ENCODE peak calls at places on chromosome 22, in eight cellular contexts. One of them, this sample, is unnamed.

GRCh38 chr22:19058713-19059451 is 63.3 kb downstream of the DGCR2 start:
- DNase-seq in BE2C: no peak
- DNase-seq in thoracic aorta: no peak
- DNase-seq in Panc1: no peak
- DNase-seq in upper lobe of right lung: peak
- DNase-seq in GM23338: no peak
- DNase-seq in esophagus squamous epithelium: no peak
- DNase-seq in kidney epithelial cell: no peak
- DNase-seq in this sample: no peak

GRCh38 chr22:19213496-19214473 is 35.2 kb upstream of the SLC25A1 start:
- DNase-seq in GM23338: peak
- DNase-seq in Panc1: no peak
- DNase-seq in thoracic aorta: no peak
- DNase-seq in BE2C: no peak
- DNase-seq in upper lobe of right lung: no peak
- DNase-seq in esophagus squamous epithelium: no peak
- DNase-seq in kidney epithelial cell: no peak
- DNase-seq in this sample: peak

GRCh38 chr22:43884600-43885318 is 7.1 kb downstream of the PNPLA5 start:
- DNase-seq in BE2C: peak
- DNase-seq in upper lobe of right lung: peak
- DNase-seq in thoracic aorta: no peak
- DNase-seq in kidney epithelial cell: no peak
- DNase-seq in esophagus squamous epithelium: no peak
- DNase-seq in GM23338: peak
- DNase-seq in Panc1: peak
- DNase-seq in this sample: peak

GRCh38 chr22:31488346-31488883 is 1.2 kb downstream of the EIF4ENIF1 start:
- DNase-seq in esophagus squamous epithelium: no peak
- DNase-seq in Panc1: no peak
- DNase-seq in GM23338: no peak
- DNase-seq in thoracic aorta: no peak
- DNase-seq in upper lobe of right lung: no peak
- DNase-seq in BE2C: no peak
- DNase-seq in kidney epithelial cell: no peak
- DNase-seq in this sample: no peak

GRCh38 chr22:30234786-30235470 is 11.6 kb downstream of the LIF start:
- DNase-seq in kidney epithelial cell: peak
- DNase-seq in thoracic aorta: no peak
- DNase-seq in Panc1: no peak
- DNase-seq in GM23338: no peak
- DNase-seq in BE2C: no peak
- DNase-seq in upper lobe of right lung: no peak
- DNase-seq in esophagus squamous epithelium: no peak
- DNase-seq in this sample: peak

GRCh38 chr22:36017661-36018091 is 10.9 kb downstream of the RBFOX2 start:
- DNase-seq in Panc1: no peak
- DNase-seq in kidney epithelial cell: no peak
- DNase-seq in GM23338: no peak
- DNase-seq in BE2C: peak
- DNase-seq in upper lobe of right lung: no peak
- DNase-seq in thoracic aorta: no peak
- DNase-seq in esophagus squamous epithelium: no peak
- DNase-seq in this sample: no peak

GRCh38 chr22:20167643-20168322 is 16.9 kb upstream of the CCDC188 start:
- DNase-seq in GM23338: no peak
- DNase-seq in Panc1: no peak
- DNase-seq in upper lobe of right lung: no peak
- DNase-seq in kidney epithelial cell: no peak
- DNase-seq in esophagus squamous epithelium: no peak
- DNase-seq in BE2C: no peak
- DNase-seq in thoracic aorta: no peak
- DNase-seq in this sample: no peak

GRCh38 chr22:31140746-31141145 is 438 bp upstream of the PLA2G3 start:
- DNase-seq in esophagus squamous epithelium: no peak
- DNase-seq in upper lobe of right lung: no peak
- DNase-seq in thoracic aorta: no peak
- DNase-seq in GM23338: peak
- DNase-seq in kidney epithelial cell: no peak
- DNase-seq in Panc1: no peak
- DNase-seq in BE2C: no peak
- DNase-seq in this sample: no peak

GRCh38 chr22:26377170-26377825 is 51.8 kb upstream of the ASPHD2 start:
- DNase-seq in esophagus squamous epithelium: no peak
- DNase-seq in GM23338: peak
- DNase-seq in Panc1: no peak
- DNase-seq in BE2C: no peak
- DNase-seq in upper lobe of right lung: no peak
- DNase-seq in thoracic aorta: no peak
- DNase-seq in kidney epithelial cell: no peak
- DNase-seq in this sample: no peak

GRCh38 chr22:48284671-48285070 is 1522.2 kb downstream of the TBC1D22A start:
- DNase-seq in Panc1: no peak
- DNase-seq in GM23338: no peak
- DNase-seq in thoracic aorta: no peak
- DNase-seq in BE2C: no peak
- DNase-seq in upper lobe of right lung: no peak
- DNase-seq in esophagus squamous epithelium: no peak
- DNase-seq in kidney epithelial cell: no peak
- DNase-seq in this sample: no peak

DNA sequence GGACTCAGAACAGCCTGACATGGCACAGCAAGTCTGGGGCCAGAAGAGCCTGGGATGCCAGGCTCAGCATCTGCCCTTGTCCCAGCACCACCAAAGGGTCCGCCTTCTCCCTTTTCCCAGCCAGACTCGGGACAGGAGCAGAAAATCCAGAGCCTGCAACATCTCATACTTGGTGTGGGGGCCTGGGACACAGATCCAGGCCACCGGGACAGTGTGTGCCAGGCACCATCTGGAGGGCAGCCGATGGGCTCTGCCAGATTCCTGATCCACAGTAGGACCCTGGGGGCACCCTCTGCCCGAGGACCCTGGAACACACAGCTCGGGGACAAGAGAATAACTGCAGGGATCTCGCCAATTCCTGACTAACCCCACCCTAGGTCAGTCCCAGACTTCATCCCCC is 67.7 kb downstream of the PHF21B start:
- DNase-seq in GM23338: no peak
- DNase-seq in kidney epithelial cell: no peak
- DNase-seq in upper lobe of right lung: no peak
- DNase-seq in BE2C: no peak
- DNase-seq in esophagus squamous epithelium: no peak
- DNase-seq in thoracic aorta: no peak
- DNase-seq in Panc1: no peak
- DNase-seq in this sample: no peak
- TF ChIP-seq CTCF in GM23338: no peak
- TF ChIP-seq CTCF in kidney epithelial cell: no peak
- TF ChIP-seq CTCF in upper lobe of right lung: no peak
- TF ChIP-seq CTCF in BE2C: no peak
- TF ChIP-seq CTCF in esophagus squamous epithelium: no peak
- TF ChIP-seq CTCF in thoracic aorta: no peak
- TF ChIP-seq CTCF in Panc1: no peak
- TF ChIP-seq CTCF in this sample: no peak

GRCh38 chr22:37508431-37508963 is 10.7 kb downstream of the CARD10 start:
- DNase-seq in upper lobe of right lung: peak
- DNase-seq in thoracic aorta: no peak
- DNase-seq in GM23338: no peak
- DNase-seq in Panc1: no peak
- DNase-seq in kidney epithelial cell: no peak
- DNase-seq in esophagus squamous epithelium: no peak
- DNase-seq in BE2C: no peak
- DNase-seq in this sample: no peak
- TF ChIP-seq CTCF in upper lobe of right lung: peak
- TF ChIP-seq CTCF in thoracic aorta: no peak
- TF ChIP-seq CTCF in GM23338: peak
- TF ChIP-seq CTCF in Panc1: no peak
- TF ChIP-seq CTCF in kidney epithelial cell: no peak
- TF ChIP-seq CTCF in esophagus squamous epithelium: no peak
- TF ChIP-seq CTCF in BE2C: peak
- TF ChIP-seq CTCF in this sample: no peak

GRCh38 chr22:24554316-24555159 is at the start of gene GUCD1:
- DNase-seq in thoracic aorta: no peak
- DNase-seq in BE2C: no peak
- DNase-seq in kidney epithelial cell: no peak
- DNase-seq in Panc1: no peak
- DNase-seq in esophagus squamous epithelium: no peak
- DNase-seq in upper lobe of right lung: no peak
- DNase-seq in GM23338: peak
- DNase-seq in this sample: peak

GRCh38 chr22:24555160-24555495 is 190 bp upstream of the GUCD1 start:
- DNase-seq in esophagus squamous epithelium: peak
- DNase-seq in thoracic aorta: peak
- DNase-seq in Panc1: peak
- DNase-seq in upper lobe of right lung: peak
- DNase-seq in kidney epithelial cell: peak
- DNase-seq in GM23338: peak
- DNase-seq in BE2C: peak
- DNase-seq in this sample: peak

GRCh38 chr22:24559471-24559870 is 3.7 kb downstream of the SNRPD3 start:
- DNase-seq in upper lobe of right lung: no peak
- DNase-seq in kidney epithelial cell: no peak
- DNase-seq in GM23338: no peak
- DNase-seq in BE2C: no peak
- DNase-seq in Panc1: no peak
- DNase-seq in esophagus squamous epithelium: no peak
- DNase-seq in thoracic aorta: no peak
- DNase-seq in this sample: no peak

GRCh38 chr22:24553597-24554315 is 1.2 kb downstream of the GUCD1 start:
- DNase-seq in BE2C: no peak
- DNase-seq in upper lobe of right lung: no peak
- DNase-seq in GM23338: no peak
- DNase-seq in Panc1: no peak
- DNase-seq in thoracic aorta: no peak
- DNase-seq in kidney epithelial cell: no peak
- DNase-seq in esophagus squamous epithelium: no peak
- DNase-seq in this sample: peak

DNA sequence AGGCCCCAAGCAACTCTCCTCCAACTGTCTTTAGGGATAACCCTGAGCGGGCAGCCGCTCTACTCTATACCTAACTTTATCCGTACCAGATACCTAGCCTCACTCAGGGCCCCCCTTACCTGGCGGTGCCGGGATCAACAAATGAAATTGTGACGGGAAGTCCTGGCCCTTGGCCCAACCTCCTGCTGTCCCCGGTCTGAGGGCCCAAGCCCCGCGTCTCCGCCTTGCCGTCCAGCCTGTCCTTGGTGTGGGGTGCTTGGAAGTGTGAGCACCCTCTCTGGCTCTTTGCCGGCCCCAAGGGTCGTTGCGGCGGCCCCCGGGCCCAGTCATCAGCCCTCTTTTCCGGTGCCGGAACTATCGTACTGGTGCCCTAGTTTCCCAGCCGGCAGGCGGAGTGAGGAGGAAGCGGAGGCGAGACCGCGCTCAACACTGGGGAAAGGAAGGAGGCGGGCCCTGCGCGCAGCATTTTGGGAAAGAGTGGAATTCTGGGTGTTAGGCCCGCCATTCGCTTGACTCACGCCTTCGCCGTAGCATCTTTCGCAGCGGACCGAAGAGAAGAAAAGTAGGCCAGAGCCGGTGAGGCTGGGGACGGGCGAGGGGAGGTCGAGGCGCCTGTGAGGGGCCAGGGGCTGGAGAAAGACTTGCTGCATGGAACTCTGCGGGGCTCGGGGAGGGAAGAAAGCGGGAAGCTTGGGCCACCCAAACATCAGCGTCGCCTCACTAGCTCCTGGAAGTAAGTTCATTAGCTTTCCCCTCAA is at the start of gene SNRPD3:
- DNase-seq in BE2C: peak
- DNase-seq in GM23338: peak
- DNase-seq in thoracic aorta: peak
- DNase-seq in esophagus squamous epithelium: peak
- DNase-seq in Panc1: peak
- DNase-seq in upper lobe of right lung: peak
- DNase-seq in kidney epithelial cell: peak
- DNase-seq in this sample: peak
- TF ChIP-seq CTCF in BE2C: peak
- TF ChIP-seq CTCF in GM23338: no peak
- TF ChIP-seq CTCF in thoracic aorta: peak
- TF ChIP-seq CTCF in esophagus squamous epithelium: peak
- TF ChIP-seq CTCF in Panc1: no peak
- TF ChIP-seq CTCF in upper lobe of right lung: peak
- TF ChIP-seq CTCF in kidney epithelial cell: peak
- TF ChIP-seq CTCF in this sample: no peak

DNA sequence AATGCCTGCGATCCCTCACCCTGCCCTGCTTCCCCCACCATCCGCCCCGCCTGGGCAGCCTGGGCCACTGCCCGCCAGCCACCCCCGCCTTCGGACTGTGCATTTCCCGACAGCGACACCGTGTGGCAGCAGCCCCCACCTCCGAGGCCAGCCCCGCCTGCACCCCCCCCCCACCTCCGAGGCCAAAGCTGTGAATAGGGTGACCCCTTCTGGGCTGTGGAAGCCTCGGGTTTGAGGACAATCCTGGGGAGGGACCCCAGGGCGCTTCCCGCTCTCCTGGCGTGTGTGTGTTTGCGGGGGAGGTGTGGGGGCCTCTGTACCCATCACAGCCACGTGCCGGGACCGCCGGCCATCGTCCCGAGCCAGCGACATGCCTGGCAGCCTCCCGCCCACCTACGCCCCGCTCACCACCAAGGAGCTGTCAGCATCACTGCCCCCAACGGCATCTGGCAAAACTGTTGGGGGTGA is 33.8 kb upstream of the PPARA start:
- DNase-seq in thoracic aorta: peak
- DNase-seq in kidney epithelial cell: no peak
- DNase-seq in GM23338: peak
- DNase-seq in Panc1: no peak
- DNase-seq in upper lobe of right lung: peak
- DNase-seq in esophagus squamous epithelium: peak
- DNase-seq in BE2C: peak
- DNase-seq in this sample: peak
- TF ChIP-seq CTCF in thoracic aorta: peak
- TF ChIP-seq CTCF in kidney epithelial cell: peak
- TF ChIP-seq CTCF in GM23338: peak
- TF ChIP-seq CTCF in Panc1: peak
- TF ChIP-seq CTCF in upper lobe of right lung: peak
- TF ChIP-seq CTCF in esophagus squamous epithelium: peak
- TF ChIP-seq CTCF in BE2C: peak
- TF ChIP-seq CTCF in this sample: peak

GRCh38 chr22:21970037-21970799 is 12.4 kb downstream of the TOP3B start:
- DNase-seq in Panc1: no peak
- DNase-seq in BE2C: no peak
- DNase-seq in esophagus squamous epithelium: no peak
- DNase-seq in upper lobe of right lung: no peak
- DNase-seq in thoracic aorta: no peak
- DNase-seq in GM23338: no peak
- DNase-seq in kidney epithelial cell: no peak
- DNase-seq in this sample: no peak
- TF ChIP-seq CTCF in Panc1: no peak
- TF ChIP-seq CTCF in BE2C: no peak
- TF ChIP-seq CTCF in esophagus squamous epithelium: no peak
- TF ChIP-seq CTCF in upper lobe of right lung: no peak
- TF ChIP-seq CTCF in thoracic aorta: no peak
- TF ChIP-seq CTCF in GM23338: no peak
- TF ChIP-seq CTCF in kidney epithelial cell: no peak
- TF ChIP-seq CTCF in this sample: no peak